ENCODE peak calls at places on chromosomes 5 and 9, in four cellular contexts. Q, F, H and J are unnamed samples.

GRCh38 chr5:107088907-107089306 is 581.8 kb downstream of the EFNA5 start:
- DNase-seq in F (no peak), Q (no peak), H (no peak), J (no peak)

GRCh38 chr9:74117731-74118130 is 379.4 kb upstream of the RORB start:
- DNase-seq in Q (no peak), H (no peak), F (no peak), J (no peak)

GRCh38 chr5:10157085-10157669 is 92.5 kb downstream of the ATPSCKMT start:
- DNase-seq in Q (no peak), F (peak; percentile 79), H (no peak), J (no peak)

GRCh38 chr9:108766786-108767185 is 89.0 kb downstream of the ACTL7B start:
- DNase-seq in H (no peak), Q (no peak), F (no peak), J (no peak)

GRCh38 chr5:57445006-57445714 is 37.5 kb downstream of the ACTBL2 start:
- DNase-seq in Q (no peak), H (no peak), F (no peak), J (no peak)

GRCh38 chr9:17613723-17614122 is 34.9 kb downstream of the SH3GL2 start:
- DNase-seq in Q (no peak), H (no peak), F (no peak), J (peak; percentile 48)

GRCh38 chr9:3191715-3192114 is 334.1 kb downstream of the RFX3 start:
- DNase-seq in F (no peak), H (no peak), Q (no peak), J (no peak)

GRCh38 chr9:35760651-35761050 is 6.6 kb upstream of the MSMP start:
- DNase-seq in H (peak; percentile 13), F (no peak), Q (no peak), J (peak; percentile 84)

GRCh38 chr5:141883184-141883947 is 5.2 kb upstream of the PCDH1 start:
- DNase-seq in F (peak; percentile 49), Q (peak; percentile 27), H (no peak), J (no peak)

GRCh38 chr5:50595199-50595598 is 71.2 kb upstream of the PARP8 start:
- DNase-seq in Q (no peak), F (no peak), H (no peak), J (peak; percentile 52)

GRCh38 chr5:14946813-14947640 is 75.4 kb upstream of the ANKH start:
- DNase-seq in H (peak; percentile 65), Q (peak; percentile 29), F (peak; percentile 43), J (peak; percentile 72)

GRCh38 chr9:86546712-86547111 is 192.5 kb upstream of the TUT7 start:
- DNase-seq in F (no peak), Q (no peak), H (peak; percentile 57), J (no peak)

GRCh38 chr5:19322716-19323485 is 665.1 kb downstream of the CDH18 start:
- DNase-seq in F (peak; percentile 5), H (peak; percentile 17), Q (no peak), J (peak; percentile 45)

GRCh38 chr9:110922145-110922544 is 116.1 kb downstream of the LPAR1 start:
- DNase-seq in H (no peak), Q (no peak), F (no peak), J (no peak)

GRCh38 chr5:171714851-171715250 is 70.8 kb upstream of the SMIM23 start:
- DNase-seq in F (no peak), H (no peak), Q (no peak), J (no peak)

GRCh38 chr9:2120926-2121689 is 106.0 kb downstream of the SMARCA2 start:
- DNase-seq in F (no peak), Q (no peak), H (no peak), J (no peak)

GRCh38 chr5:66498791-66499207 is 97.4 kb upstream of the MAST4 start:
- DNase-seq in Q (no peak), F (peak; percentile 10), H (peak; percentile 35), J (peak; percentile 31)

GRCh38 chr9:70954126-70954525 is 167.3 kb downstream of the TRPM3 start:
- DNase-seq in H (no peak), Q (no peak), F (peak; percentile 4), J (peak; percentile 3)